ENCODE peak calls at places on chromosomes 16 and 17, in five cellular contexts. One of them, this sample, is unnamed.

GRCh38 chr16:88976359-88977027 is 514 bp downstream of the CBFA2T3 start:
- DNase-seq in tibial artery: no peak
- DNase-seq in psoas muscle: no peak
- DNase-seq in coronary artery: no peak
- DNase-seq in cardiac fibroblast: no peak
- DNase-seq in this sample: no peak

GRCh38 chr16:60640038-60640437 is 1396.2 kb downstream of the CDH8 start:
- DNase-seq in psoas muscle: no peak
- DNase-seq in cardiac fibroblast: no peak
- DNase-seq in tibial artery: no peak
- DNase-seq in coronary artery: no peak
- DNase-seq in this sample: no peak

GRCh38 chr16:68311316-68311620 is 449 bp downstream of the PRMT7 start:
- DNase-seq in psoas muscle: no peak
- DNase-seq in cardiac fibroblast: no peak
- DNase-seq in tibial artery: no peak
- DNase-seq in coronary artery: no peak
- DNase-seq in this sample: no peak

GRCh38 chr17:6104956-6105355 is 34.8 kb downstream of the WSCD1 start:
- DNase-seq in tibial artery: no peak
- DNase-seq in coronary artery: no peak
- DNase-seq in psoas muscle: no peak
- DNase-seq in cardiac fibroblast: no peak
- DNase-seq in this sample: no peak

GRCh38 chr16:82649766-82650165 is 23.0 kb downstream of the CDH13 start:
- DNase-seq in tibial artery: no peak
- DNase-seq in coronary artery: no peak
- DNase-seq in psoas muscle: no peak
- DNase-seq in cardiac fibroblast: no peak
- DNase-seq in this sample: no peak

GRCh38 chr16:51407199-51407598 is 256.1 kb upstream of the SALL1 start:
- DNase-seq in tibial artery: no peak
- DNase-seq in psoas muscle: no peak
- DNase-seq in coronary artery: no peak
- DNase-seq in cardiac fibroblast: no peak
- DNase-seq in this sample: no peak

GRCh38 chr16:67429799-67430503 is 970 bp upstream of the HSD11B2 start:
- DNase-seq in tibial artery: no peak
- DNase-seq in psoas muscle: no peak
- DNase-seq in cardiac fibroblast: no peak
- DNase-seq in coronary artery: no peak
- DNase-seq in this sample: no peak

GRCh38 chr16:22192261-22193133 is 13.6 kb upstream of the EEF2K start:
- DNase-seq in tibial artery: peak
- DNase-seq in coronary artery: peak
- DNase-seq in psoas muscle: peak
- DNase-seq in cardiac fibroblast: peak
- DNase-seq in this sample: peak

GRCh38 chr17:76416899-76417298 is 32.5 kb downstream of the SPHK1 start:
- DNase-seq in coronary artery: no peak
- DNase-seq in psoas muscle: no peak
- DNase-seq in cardiac fibroblast: no peak
- DNase-seq in tibial artery: no peak
- DNase-seq in this sample: no peak

GRCh38 chr16:2154533-2155090 is 970 bp upstream of the TRAF7 start:
- DNase-seq in tibial artery: no peak
- DNase-seq in psoas muscle: no peak
- DNase-seq in coronary artery: no peak
- DNase-seq in cardiac fibroblast: no peak
- DNase-seq in this sample: no peak

GRCh38 chr17:540632-541031 is 174.0 kb downstream of the VPS53 start:
- DNase-seq in cardiac fibroblast: no peak
- DNase-seq in psoas muscle: no peak
- DNase-seq in coronary artery: no peak
- DNase-seq in tibial artery: no peak
- DNase-seq in this sample: no peak

GRCh38 chr17:11264183-11264871 is 23.3 kb downstream of the SHISA6 start:
- DNase-seq in tibial artery: no peak
- DNase-seq in psoas muscle: no peak
- DNase-seq in cardiac fibroblast: no peak
- DNase-seq in coronary artery: no peak
- DNase-seq in this sample: no peak

GRCh38 chr16:50213939-50214519 is 52.3 kb upstream of the ADCY7 start:
- DNase-seq in tibial artery: no peak
- DNase-seq in cardiac fibroblast: peak
- DNase-seq in psoas muscle: no peak
- DNase-seq in coronary artery: no peak
- DNase-seq in this sample: no peak

GRCh38 chr17:28475151-28475900 is 1.9 kb downstream of the SLC13A2 start:
- DNase-seq in tibial artery: no peak
- DNase-seq in coronary artery: no peak
- DNase-seq in psoas muscle: no peak
- DNase-seq in cardiac fibroblast: no peak
- DNase-seq in this sample: no peak

DNA sequence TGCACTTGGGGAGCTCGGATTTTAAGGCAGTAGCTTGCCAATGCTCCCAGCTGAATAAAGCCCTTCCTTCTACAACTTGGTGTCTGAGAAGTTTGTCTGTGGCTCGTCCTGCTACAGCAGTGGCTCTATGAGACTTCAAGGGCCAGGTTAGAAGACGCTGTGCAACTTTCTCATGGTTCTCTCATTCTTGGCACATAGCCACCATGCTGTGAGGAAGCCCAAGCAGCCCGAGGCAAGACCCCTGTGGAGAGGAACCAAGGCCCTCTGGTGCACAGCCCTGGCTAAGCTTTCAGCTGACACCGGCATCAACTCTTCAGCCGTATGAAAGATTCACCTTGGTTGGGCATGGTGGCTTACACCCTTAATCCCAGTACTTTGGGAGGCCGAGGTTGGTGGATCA is 116.9 kb upstream of the EEF2KMT start:
- DNase-seq in psoas muscle: no peak
- DNase-seq in cardiac fibroblast: no peak
- DNase-seq in coronary artery: no peak
- DNase-seq in tibial artery: no peak
- DNase-seq in this sample: no peak
- TF ChIP-seq CTCF in psoas muscle: no peak
- TF ChIP-seq CTCF in cardiac fibroblast: no peak
- TF ChIP-seq CTCF in coronary artery: no peak
- TF ChIP-seq CTCF in tibial artery: no peak
- TF ChIP-seq CTCF in this sample: no peak

GRCh38 chr16:63457869-63458268 is 1421.6 kb upstream of the CDH8 start:
- DNase-seq in tibial artery: no peak
- DNase-seq in coronary artery: no peak
- DNase-seq in cardiac fibroblast: no peak
- DNase-seq in psoas muscle: no peak
- DNase-seq in this sample: no peak

GRCh38 chr16:63458842-63459241 is 1422.6 kb upstream of the CDH8 start:
- DNase-seq in coronary artery: no peak
- DNase-seq in psoas muscle: no peak
- DNase-seq in cardiac fibroblast: no peak
- DNase-seq in tibial artery: no peak
- DNase-seq in this sample: no peak

DNA sequence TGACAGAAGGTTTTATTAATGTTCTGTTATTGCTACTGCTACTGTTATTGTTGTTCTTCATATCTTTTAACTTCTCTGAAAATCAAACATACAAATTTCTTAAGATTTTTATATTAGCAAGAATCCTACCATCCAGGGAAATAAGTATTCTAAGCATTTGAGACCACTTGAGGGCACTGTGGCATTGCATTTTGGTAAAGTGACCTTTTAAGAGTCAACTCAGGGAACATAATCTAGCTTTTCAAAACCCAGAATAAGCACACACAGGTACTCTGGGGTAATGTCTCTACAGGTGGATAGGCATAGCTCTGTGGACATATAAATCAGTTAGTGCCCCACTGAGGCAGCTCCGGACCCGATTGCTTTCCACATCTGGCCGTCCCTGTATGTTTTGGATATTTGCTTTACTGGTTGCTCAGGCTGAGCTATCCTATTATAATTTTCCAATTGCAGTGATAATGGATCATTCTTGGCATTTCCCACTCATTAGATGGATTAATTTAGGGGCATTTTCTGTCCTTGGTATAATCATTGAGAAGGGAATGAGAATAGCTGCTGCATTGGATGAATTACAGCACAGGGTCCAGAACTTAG is 1425.1 kb upstream of the CDH8 start:
- DNase-seq in coronary artery: no peak
- DNase-seq in tibial artery: no peak
- DNase-seq in psoas muscle: no peak
- DNase-seq in cardiac fibroblast: peak
- DNase-seq in this sample: no peak
- TF ChIP-seq CTCF in coronary artery: peak
- TF ChIP-seq CTCF in tibial artery: peak
- TF ChIP-seq CTCF in psoas muscle: peak
- TF ChIP-seq CTCF in cardiac fibroblast: peak
- TF ChIP-seq CTCF in this sample: no peak

GRCh38 chr16:85749686-85750020 is 1.2 kb downstream of the C16orf74 start:
- DNase-seq in cardiac fibroblast: no peak
- DNase-seq in coronary artery: no peak
- DNase-seq in psoas muscle: no peak
- DNase-seq in tibial artery: no peak
- DNase-seq in this sample: no peak
- TF ChIP-seq CTCF in cardiac fibroblast: no peak
- TF ChIP-seq CTCF in coronary artery: no peak
- TF ChIP-seq CTCF in psoas muscle: no peak
- TF ChIP-seq CTCF in tibial artery: no peak
- TF ChIP-seq CTCF in this sample: no peak

GRCh38 chr16:74216319-74216718 is 80.3 kb upstream of the PSMD7 start:
- DNase-seq in psoas muscle: no peak
- DNase-seq in coronary artery: no peak
- DNase-seq in tibial artery: no peak
- DNase-seq in cardiac fibroblast: peak
- DNase-seq in this sample: no peak

GRCh38 chr16:74213372-74213771 is 83.2 kb upstream of the PSMD7 start:
- DNase-seq in coronary artery: no peak
- DNase-seq in cardiac fibroblast: no peak
- DNase-seq in tibial artery: no peak
- DNase-seq in psoas muscle: no peak
- DNase-seq in this sample: no peak
- TF ChIP-seq CTCF in coronary artery: no peak
- TF ChIP-seq CTCF in cardiac fibroblast: no peak
- TF ChIP-seq CTCF in tibial artery: no peak
- TF ChIP-seq CTCF in psoas muscle: no peak
- TF ChIP-seq CTCF in this sample: no peak

GRCh38 chr17:44005865-44006580 is 1.6 kb downstream of the NAGS start:
- DNase-seq in coronary artery: no peak
- DNase-seq in psoas muscle: peak
- DNase-seq in cardiac fibroblast: no peak
- DNase-seq in tibial artery: no peak
- DNase-seq in this sample: peak
- TF ChIP-seq CTCF in coronary artery: no peak
- TF ChIP-seq CTCF in psoas muscle: no peak
- TF ChIP-seq CTCF in cardiac fibroblast: peak
- TF ChIP-seq CTCF in tibial artery: no peak
- TF ChIP-seq CTCF in this sample: no peak

GRCh38 chr16:3597676-3598075 is 13.7 kb downstream of the SLX4 start:
- DNase-seq in tibial artery: no peak
- DNase-seq in psoas muscle: no peak
- DNase-seq in cardiac fibroblast: no peak
- DNase-seq in coronary artery: no peak
- DNase-seq in this sample: no peak

GRCh38 chr16:3595110-3595486 is 16.3 kb downstream of the SLX4 start:
- DNase-seq in tibial artery: no peak
- DNase-seq in cardiac fibroblast: no peak
- DNase-seq in psoas muscle: no peak
- DNase-seq in coronary artery: no peak
- DNase-seq in this sample: no peak

GRCh38 chr16:3595521-3596021 is 15.8 kb downstream of the SLX4 start:
- DNase-seq in psoas muscle: no peak
- DNase-seq in coronary artery: no peak
- DNase-seq in cardiac fibroblast: no peak
- DNase-seq in tibial artery: no peak
- DNase-seq in this sample: no peak

GRCh38 chr16:3597226-3597625 is 14.2 kb downstream of the SLX4 start:
- DNase-seq in coronary artery: no peak
- DNase-seq in cardiac fibroblast: no peak
- DNase-seq in psoas muscle: no peak
- DNase-seq in tibial artery: no peak
- DNase-seq in this sample: no peak

DNA sequence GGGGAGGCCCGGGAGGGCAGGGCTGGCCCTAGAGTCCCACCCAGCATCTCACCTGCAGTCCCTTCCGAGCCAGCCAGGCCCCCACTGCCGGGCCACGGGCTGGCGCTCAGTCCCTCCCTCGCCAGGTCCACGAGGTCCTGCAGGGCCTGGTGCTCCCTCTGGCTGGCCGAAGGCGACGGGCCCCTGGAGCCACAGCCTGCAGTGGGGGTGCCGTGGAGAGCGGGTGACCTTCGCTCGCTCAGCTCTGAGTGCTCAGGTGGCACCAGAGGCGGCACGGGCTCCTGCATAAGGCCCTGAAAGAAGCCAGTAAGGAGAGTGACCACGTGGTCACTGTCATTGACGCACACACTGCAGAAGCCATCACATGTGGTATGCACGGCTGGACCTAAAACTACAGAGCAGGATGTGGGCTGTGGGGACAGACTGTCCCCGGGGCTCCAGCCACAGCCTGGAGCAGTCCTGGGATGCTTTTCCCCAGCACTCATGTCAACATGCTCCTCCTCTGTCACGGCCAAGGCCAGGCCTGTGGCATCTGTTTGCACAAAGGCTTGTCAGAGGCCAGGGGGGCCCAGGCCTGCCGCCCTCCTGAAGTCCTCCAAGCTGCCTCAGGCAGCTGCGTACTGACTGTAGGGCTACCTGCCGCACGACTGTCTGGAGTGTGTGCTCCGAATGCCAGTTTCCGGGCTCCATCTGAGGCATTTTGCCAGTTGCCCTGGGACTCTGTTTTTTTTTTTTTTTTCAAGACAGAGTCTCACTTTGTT is 15.1 kb downstream of the SLX4 start:
- DNase-seq in psoas muscle: no peak
- DNase-seq in tibial artery: no peak
- DNase-seq in cardiac fibroblast: no peak
- DNase-seq in coronary artery: no peak
- DNase-seq in this sample: no peak
- TF ChIP-seq CTCF in psoas muscle: no peak
- TF ChIP-seq CTCF in tibial artery: no peak
- TF ChIP-seq CTCF in cardiac fibroblast: no peak
- TF ChIP-seq CTCF in coronary artery: no peak
- TF ChIP-seq CTCF in this sample: no peak